ENCODE peak calls at places on chromosomes 5 and 9, in seven cellular contexts. E is brain microvascular endothelial cell, G is IMR-90, T is SK-N-SH, W is heart left ventricle, Z is choroid plexus epithelial cell, V is AG09319. K is an unnamed sample.

GRCh38 chr5:38494175-38494574 is 62.3 kb downstream of the LIFR start:
- DNase-seq in E (no peak), V (no peak), T (no peak), W (no peak), G (no peak), Z (no peak), K (no peak)

GRCh38 chr9:105296445-105296844 is 52.0 kb downstream of the SLC44A1 start:
- DNase-seq in V (no peak), T (no peak), E (no peak), Z (no peak), G (no peak), W (no peak), K (no peak)

GRCh38 chr5:143261748-143262392 is 141.6 kb downstream of the NR3C1 start:
- DNase-seq in V (no peak), E (peak), Z (peak), W (no peak), T (no peak), G (peak), K (no peak)

GRCh38 chr5:81044868-81045267 is 84.7 kb downstream of the RASGRF2 start:
- DNase-seq in E (no peak), G (no peak), V (no peak), W (no peak), T (no peak), Z (no peak), K (no peak)

GRCh38 chr9:120424248-120424647 is 155.7 kb downstream of the CDK5RAP2 start:
- DNase-seq in T (no peak), G (no peak), Z (no peak), E (no peak), W (no peak), V (no peak), K (no peak)

GRCh38 chr5:40198736-40199135 is 481.0 kb upstream of the PTGER4 start:
- DNase-seq in W (no peak), G (no peak), V (no peak), E (peak), Z (peak), T (no peak), K (no peak)

GRCh38 chr5:43274435-43275114 is 38.6 kb downstream of the HMGCS1 start:
- DNase-seq in E (no peak), V (no peak), T (no peak), G (no peak), W (no peak), Z (no peak), K (no peak)

GRCh38 chr9:78972303-78973002 is 599.3 kb upstream of the TLE4 start:
- DNase-seq in V (no peak), W (no peak), Z (no peak), T (no peak), G (no peak), E (no peak), K (no peak)

GRCh38 chr9:16343249-16344237 is 526.9 kb downstream of the BNC2 start:
- DNase-seq in V (no peak), T (no peak), W (no peak), Z (no peak), G (no peak), E (no peak), K (no peak)

GRCh38 chr9:76687861-76688374 is 76.3 kb upstream of the PCA3 start:
- DNase-seq in E (peak), W (no peak), Z (peak), V (peak), G (peak), T (no peak), K (no peak)

GRCh38 chr5:23445573-23445972 is 61.8 kb upstream of the PRDM9 start:
- DNase-seq in V (no peak), Z (peak), E (no peak), T (no peak), W (no peak), G (no peak), K (no peak)

GRCh38 chr5:139646912-139647391 is 1.2 kb upstream of the CXXC5 start:
- DNase-seq in V (no peak), E (no peak), Z (no peak), G (no peak), W (no peak), T (peak), K (peak)

GRCh38 chr5:20683241-20683940 is 695.4 kb upstream of the CDH18 start:
- DNase-seq in G (no peak), W (no peak), V (no peak), E (no peak), T (no peak), Z (no peak), K (no peak)

GRCh38 chr5:2699231-2699630 is 52.2 kb downstream of the IRX2 start:
- DNase-seq in G (no peak), V (no peak), E (no peak), T (no peak), Z (no peak), W (no peak), K (no peak)

GRCh38 chr9:91420471-91421021 is 3.1 kb downstream of the NFIL3 start:
- DNase-seq in T (no peak), W (no peak), Z (peak), G (peak), V (no peak), E (peak), K (no peak)

GRCh38 chr9:117462926-117463325 is 48.1 kb upstream of the ASTN2 start:
- DNase-seq in E (no peak), G (no peak), Z (no peak), V (no peak), T (no peak), W (no peak), K (no peak)

GRCh38 chr5:172858990-172859811 is 25.1 kb downstream of the ERGIC1 start:
- DNase-seq in Z (peak), T (no peak), G (peak), E (peak), W (peak), V (no peak), K (no peak)

GRCh38 chr9:116027096-116027495 is 126.5 kb upstream of the PAPPA start:
- DNase-seq in Z (peak), E (peak), W (no peak), G (peak), V (no peak), T (no peak), K (no peak)

GRCh38 chr9:120080781-120081180 is 499.2 kb downstream of the CDK5RAP2 start:
- DNase-seq in Z (no peak), V (no peak), E (no peak), W (no peak), T (no peak), G (no peak), K (no peak)

GRCh38 chr9:92954078-92954861 is 6.9 kb downstream of the FGD3 start:
- DNase-seq in V (no peak), W (peak), T (no peak), G (no peak), Z (peak), E (no peak), K (no peak)

GRCh38 chr5:179836225-179837019 is 15.7 kb downstream of the SQSTM1 start:
- DNase-seq in V (no peak), Z (peak), E (no peak), W (no peak), T (no peak), G (peak), K (no peak)

DNA sequence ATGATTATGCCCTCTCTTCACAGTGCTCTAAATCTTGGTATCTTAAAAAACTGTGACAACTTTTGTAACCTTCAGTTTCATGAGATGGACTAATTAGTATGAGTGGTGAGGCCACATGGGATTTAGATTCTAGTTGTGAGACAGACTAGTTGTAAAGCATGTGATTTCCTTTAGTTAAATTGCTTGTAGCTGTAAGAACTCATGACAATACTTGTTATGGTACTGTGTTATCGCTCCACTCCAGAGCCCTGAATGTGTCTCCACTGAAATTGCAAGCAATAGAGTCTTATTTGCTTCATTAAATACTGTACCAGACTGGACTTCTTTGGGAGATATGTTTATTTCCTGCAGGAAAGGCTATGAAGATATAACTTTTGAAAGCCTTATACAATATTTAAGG is 1198.3 kb upstream of the CDH6 start:
- DNase-seq in E (no peak), Z (no peak), G (no peak), W (no peak), T (no peak), V (no peak), K (no peak)
- TF ChIP-seq CTCF in E (no peak), Z (no peak), G (no peak), W (no peak), T (no peak), V (no peak), K (no peak)

GRCh38 chr5:154813736-154814135 is 36.7 kb downstream of the FAXDC2 start:
- DNase-seq in W (no peak), Z (no peak), E (no peak), V (no peak), G (no peak), T (no peak), K (no peak)

GRCh38 chr5:154815684-154816247 is 34.6 kb downstream of the FAXDC2 start:
- DNase-seq in V (no peak), G (no peak), W (no peak), Z (no peak), T (no peak), E (no peak), K (no peak)

GRCh38 chr5:154811239-154811638 is 39.2 kb downstream of the FAXDC2 start:
- DNase-seq in W (no peak), Z (no peak), T (no peak), E (no peak), G (no peak), V (no peak), K (no peak)

GRCh38 chr5:154813158-154813557 is 37.2 kb downstream of the FAXDC2 start:
- DNase-seq in V (no peak), G (no peak), W (no peak), E (no peak), T (no peak), Z (no peak), K (no peak)

GRCh38 chr5:154811653-154812465 is 38.5 kb downstream of the FAXDC2 start:
- DNase-seq in G (peak), E (peak), T (peak), W (peak), Z (peak), V (peak), K (peak)
- TF ChIP-seq CTCF in G (peak), E (peak), T (peak), W (peak), Z (peak), V (peak), K (peak)

GRCh38 chr9:136218673-136219072 is 13.7 kb upstream of the LHX3 start:
- DNase-seq in Z (no peak), V (no peak), T (no peak), E (no peak), W (no peak), G (no peak), K (no peak)
- TF ChIP-seq CTCF in Z (no peak), V (no peak), T (no peak), E (no peak), W (no peak), G (no peak), K (no peak)

GRCh38 chr9:130918102-130918869 is 20.8 kb downstream of the FIBCD1 start:
- DNase-seq in G (no peak), T (no peak), W (no peak), V (no peak), Z (no peak), E (no peak), K (no peak)
- TF ChIP-seq CTCF in G (no peak), T (no peak), W (no peak), V (no peak), Z (no peak), E (no peak), K (no peak)

GRCh38 chr5:32092938-32093812 is 80.9 kb downstream of the GOLPH3 start:
- DNase-seq in V (peak), Z (peak), T (peak), W (peak), G (peak), E (peak), K (peak)
- TF ChIP-seq CTCF in V (peak), Z (peak), T (peak), W (peak), G (peak), E (peak), K (peak)

K was measured in nephron progenitor cell.